ENCODE peak calls at places on chromosome 10, in eight cellular contexts. One of them, this sample, is unnamed. For H3K4me1, the result is how much of the 10 kb centered on the place peaks cover.

GRCh38 chr10:32384185-32384584 is 37.2 kb upstream of the EPC1 start:
- DNase-seq in thoracic aorta: no peak
- DNase-seq in colonic mucosa: peak
- DNase-seq in uterus: no peak
- DNase-seq in CD4-positive, CD25-positive, alpha-beta regulatory T cell: no peak
- DNase-seq in GM23248: no peak
- DNase-seq in psoas muscle: no peak
- DNase-seq in tibial artery: no peak
- DNase-seq in this sample: no peak

GRCh38 chr10:13276749-13277394 is 23.0 kb downstream of the PHYH start:
- DNase-seq in thoracic aorta: no peak
- DNase-seq in colonic mucosa: no peak
- DNase-seq in uterus: no peak
- DNase-seq in CD4-positive, CD25-positive, alpha-beta regulatory T cell: no peak
- DNase-seq in GM23248: peak
- DNase-seq in psoas muscle: no peak
- DNase-seq in tibial artery: no peak
- DNase-seq in this sample: no peak

GRCh38 chr10:62231371-62231770 is 37.3 kb downstream of the RTKN2 start:
- DNase-seq in thoracic aorta: no peak
- DNase-seq in colonic mucosa: no peak
- DNase-seq in uterus: no peak
- DNase-seq in CD4-positive, CD25-positive, alpha-beta regulatory T cell: no peak
- DNase-seq in GM23248: peak
- DNase-seq in psoas muscle: no peak
- DNase-seq in tibial artery: no peak
- DNase-seq in this sample: no peak

GRCh38 chr10:21926358-21926890 is 77.1 kb downstream of the DNAJC1 start:
- DNase-seq in thoracic aorta: no peak
- DNase-seq in colonic mucosa: no peak
- DNase-seq in uterus: no peak
- DNase-seq in CD4-positive, CD25-positive, alpha-beta regulatory T cell: no peak
- DNase-seq in GM23248: peak
- DNase-seq in psoas muscle: no peak
- DNase-seq in tibial artery: no peak
- DNase-seq in this sample: no peak

GRCh38 chr10:66783296-66783695 is 142.5 kb upstream of the LRRTM3 start:
- DNase-seq in thoracic aorta: no peak
- DNase-seq in colonic mucosa: no peak
- DNase-seq in uterus: no peak
- DNase-seq in CD4-positive, CD25-positive, alpha-beta regulatory T cell: no peak
- DNase-seq in GM23248: peak
- DNase-seq in psoas muscle: no peak
- DNase-seq in tibial artery: no peak
- DNase-seq in this sample: no peak

GRCh38 chr10:76126607-76127190 is 695.3 kb downstream of the LRMDA start:
- DNase-seq in thoracic aorta: no peak
- DNase-seq in colonic mucosa: no peak
- DNase-seq in uterus: no peak
- DNase-seq in CD4-positive, CD25-positive, alpha-beta regulatory T cell: no peak
- DNase-seq in GM23248: peak
- DNase-seq in psoas muscle: no peak
- DNase-seq in tibial artery: no peak
- DNase-seq in this sample: no peak

GRCh38 chr10:7826971-7827370 is 8.7 kb downstream of the TAF3 start:
- DNase-seq in thoracic aorta: no peak
- DNase-seq in colonic mucosa: no peak
- DNase-seq in uterus: no peak
- DNase-seq in CD4-positive, CD25-positive, alpha-beta regulatory T cell: no peak
- DNase-seq in GM23248: peak
- DNase-seq in psoas muscle: no peak
- DNase-seq in tibial artery: no peak
- DNase-seq in this sample: no peak

GRCh38 chr10:100504101-100504500 is 15.6 kb downstream of the SEC31B start:
- DNase-seq in thoracic aorta: no peak
- DNase-seq in colonic mucosa: no peak
- DNase-seq in uterus: no peak
- DNase-seq in CD4-positive, CD25-positive, alpha-beta regulatory T cell: no peak
- DNase-seq in GM23248: peak
- DNase-seq in psoas muscle: no peak
- DNase-seq in tibial artery: no peak
- DNase-seq in this sample: no peak

GRCh38 chr10:34001831-34002230 is 667.4 kb upstream of the NRP1 start:
- DNase-seq in thoracic aorta: no peak
- DNase-seq in colonic mucosa: no peak
- DNase-seq in uterus: no peak
- DNase-seq in CD4-positive, CD25-positive, alpha-beta regulatory T cell: no peak
- DNase-seq in GM23248: no peak
- DNase-seq in psoas muscle: no peak
- DNase-seq in tibial artery: no peak
- DNase-seq in this sample: no peak

GRCh38 chr10:122128357-122128756 is 139.4 kb downstream of the TACC2 start:
- DNase-seq in thoracic aorta: no peak
- DNase-seq in colonic mucosa: no peak
- DNase-seq in uterus: peak
- DNase-seq in CD4-positive, CD25-positive, alpha-beta regulatory T cell: no peak
- DNase-seq in GM23248: peak
- DNase-seq in psoas muscle: peak
- DNase-seq in tibial artery: peak
- DNase-seq in this sample: no peak

GRCh38 chr10:14530465-14530864 is 199.7 kb upstream of the FRMD4A start:
- DNase-seq in thoracic aorta: no peak
- DNase-seq in colonic mucosa: no peak
- DNase-seq in uterus: no peak
- DNase-seq in CD4-positive, CD25-positive, alpha-beta regulatory T cell: no peak
- DNase-seq in GM23248: no peak
- DNase-seq in psoas muscle: no peak
- DNase-seq in tibial artery: no peak
- DNase-seq in this sample: no peak

GRCh38 chr10:60138026-60138425 is 231.7 kb upstream of the CCDC6 start:
- DNase-seq in thoracic aorta: no peak
- DNase-seq in colonic mucosa: no peak
- DNase-seq in uterus: no peak
- DNase-seq in CD4-positive, CD25-positive, alpha-beta regulatory T cell: no peak
- DNase-seq in GM23248: no peak
- DNase-seq in psoas muscle: no peak
- DNase-seq in tibial artery: no peak
- DNase-seq in this sample: no peak

GRCh38 chr10:20817646-20818045 is 79.5 kb downstream of the NEBL start:
- DNase-seq in thoracic aorta: no peak
- DNase-seq in colonic mucosa: no peak
- DNase-seq in uterus: no peak
- DNase-seq in CD4-positive, CD25-positive, alpha-beta regulatory T cell: no peak
- DNase-seq in GM23248: no peak
- DNase-seq in psoas muscle: no peak
- DNase-seq in tibial artery: no peak
- DNase-seq in this sample: no peak

GRCh38 chr10:65204999-65205398 is 1683.8 kb downstream of the REEP3 start:
- DNase-seq in thoracic aorta: no peak
- DNase-seq in colonic mucosa: no peak
- DNase-seq in uterus: no peak
- DNase-seq in CD4-positive, CD25-positive, alpha-beta regulatory T cell: no peak
- DNase-seq in GM23248: no peak
- DNase-seq in psoas muscle: no peak
- DNase-seq in tibial artery: no peak
- DNase-seq in this sample: no peak

GRCh38 chr10:14653271-14654161 is 121.2 kb downstream of the FAM107B start:
- DNase-seq in thoracic aorta: no peak
- DNase-seq in colonic mucosa: peak
- DNase-seq in uterus: no peak
- DNase-seq in CD4-positive, CD25-positive, alpha-beta regulatory T cell: no peak
- DNase-seq in GM23248: peak
- DNase-seq in psoas muscle: no peak
- DNase-seq in tibial artery: no peak
- DNase-seq in this sample: no peak

GRCh38 chr10:104478380-104478779 is 124.7 kb downstream of the CFAP58 start:
- DNase-seq in thoracic aorta: no peak
- DNase-seq in colonic mucosa: no peak
- DNase-seq in uterus: no peak
- DNase-seq in CD4-positive, CD25-positive, alpha-beta regulatory T cell: no peak
- DNase-seq in GM23248: peak
- DNase-seq in psoas muscle: no peak
- DNase-seq in tibial artery: no peak
- DNase-seq in this sample: no peak
- H3K4me3 ChIP-seq in thoracic aorta: no peak
- H3K4me3 ChIP-seq in colonic mucosa: no peak
- H3K4me3 ChIP-seq in uterus: no peak
- H3K4me3 ChIP-seq in CD4-positive, CD25-positive, alpha-beta regulatory T cell: no peak
- H3K4me3 ChIP-seq in GM23248: no peak
- H3K4me3 ChIP-seq in psoas muscle: no peak
- H3K4me3 ChIP-seq in tibial artery: no peak
- H3K4me3 ChIP-seq in this sample: no peak

GRCh38 chr10:11148638-11149037 is 131.0 kb downstream of the CELF2 start:
- DNase-seq in thoracic aorta: no peak
- DNase-seq in colonic mucosa: no peak
- DNase-seq in uterus: no peak
- DNase-seq in CD4-positive, CD25-positive, alpha-beta regulatory T cell: no peak
- DNase-seq in GM23248: no peak
- DNase-seq in psoas muscle: no peak
- DNase-seq in tibial artery: no peak
- DNase-seq in this sample: no peak

GRCh38 chr10:11146402-11147171 is 128.9 kb downstream of the CELF2 start:
- DNase-seq in thoracic aorta: no peak
- DNase-seq in colonic mucosa: no peak
- DNase-seq in uterus: no peak
- DNase-seq in CD4-positive, CD25-positive, alpha-beta regulatory T cell: peak
- DNase-seq in GM23248: no peak
- DNase-seq in psoas muscle: no peak
- DNase-seq in tibial artery: no peak
- DNase-seq in this sample: no peak

GRCh38 chr10:11149499-11149898 is 131.8 kb downstream of the CELF2 start:
- DNase-seq in thoracic aorta: no peak
- DNase-seq in colonic mucosa: no peak
- DNase-seq in uterus: no peak
- DNase-seq in CD4-positive, CD25-positive, alpha-beta regulatory T cell: peak
- DNase-seq in GM23248: no peak
- DNase-seq in psoas muscle: no peak
- DNase-seq in tibial artery: no peak
- DNase-seq in this sample: no peak

GRCh38 chr10:11148131-11148530 is 130.5 kb downstream of the CELF2 start:
- DNase-seq in thoracic aorta: no peak
- DNase-seq in colonic mucosa: no peak
- DNase-seq in uterus: no peak
- DNase-seq in CD4-positive, CD25-positive, alpha-beta regulatory T cell: no peak
- DNase-seq in GM23248: no peak
- DNase-seq in psoas muscle: peak
- DNase-seq in tibial artery: no peak
- DNase-seq in this sample: no peak

DNA sequence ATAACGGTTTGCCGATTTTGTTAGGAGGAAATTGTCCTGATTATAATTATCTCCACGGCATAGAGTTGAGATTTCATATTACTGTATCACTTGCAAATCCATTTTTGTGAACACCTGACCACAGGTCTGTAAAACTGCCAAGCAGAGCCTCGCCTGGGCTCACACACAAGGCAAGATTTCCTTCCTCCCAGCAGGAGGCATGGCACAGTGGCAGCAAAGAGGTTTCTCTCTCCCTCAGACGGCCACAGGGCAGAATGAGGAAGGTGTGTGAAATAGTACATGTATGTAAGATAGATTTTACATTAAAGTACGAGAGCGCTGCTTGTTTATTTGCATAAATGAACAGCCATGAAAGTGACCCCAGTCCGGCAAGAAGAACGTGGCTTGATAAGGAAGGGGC is 130.1 kb downstream of the CELF2 start:
- DNase-seq in thoracic aorta: no peak
- DNase-seq in colonic mucosa: no peak
- DNase-seq in uterus: no peak
- DNase-seq in CD4-positive, CD25-positive, alpha-beta regulatory T cell: peak
- DNase-seq in GM23248: no peak
- DNase-seq in psoas muscle: no peak
- DNase-seq in tibial artery: no peak
- DNase-seq in this sample: no peak
- H3K27ac ChIP-seq in thoracic aorta: no peak
- H3K27ac ChIP-seq in colonic mucosa: no peak
- H3K27ac ChIP-seq in uterus: no peak
- H3K27ac ChIP-seq in CD4-positive, CD25-positive, alpha-beta regulatory T cell: peak
- H3K27ac ChIP-seq in GM23248: no peak
- H3K27ac ChIP-seq in psoas muscle: peak
- H3K27ac ChIP-seq in tibial artery: no peak
- H3K27ac ChIP-seq in this sample: no peak

GRCh38 chr10:54314430-54314829 is 486.6 kb downstream of the PCDH15 start:
- DNase-seq in thoracic aorta: no peak
- DNase-seq in colonic mucosa: no peak
- DNase-seq in uterus: no peak
- DNase-seq in CD4-positive, CD25-positive, alpha-beta regulatory T cell: no peak
- DNase-seq in GM23248: no peak
- DNase-seq in psoas muscle: no peak
- DNase-seq in tibial artery: no peak
- DNase-seq in this sample: no peak

DNA sequence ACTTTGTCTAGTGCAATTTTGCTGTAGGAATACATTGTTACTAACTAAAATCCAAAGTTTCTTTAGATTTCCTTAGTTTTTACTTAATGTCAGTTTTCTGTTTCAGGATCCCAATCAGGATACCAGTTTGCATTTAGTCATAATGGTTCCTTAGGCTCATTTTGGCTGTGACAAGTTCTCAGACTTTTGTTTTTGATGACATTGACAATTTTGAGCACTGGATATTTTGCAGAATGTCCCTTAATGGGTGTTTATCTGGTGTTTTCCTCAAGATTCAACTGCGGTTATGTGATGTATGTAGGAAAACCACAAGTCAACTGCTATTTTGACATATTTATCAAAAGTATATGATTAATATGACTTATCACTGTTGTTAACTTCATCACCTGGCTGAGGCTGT is 482.6 kb downstream of the PCDH15 start:
- DNase-seq in thoracic aorta: no peak
- DNase-seq in colonic mucosa: no peak
- DNase-seq in uterus: no peak
- DNase-seq in CD4-positive, CD25-positive, alpha-beta regulatory T cell: no peak
- DNase-seq in GM23248: no peak
- DNase-seq in psoas muscle: no peak
- DNase-seq in tibial artery: no peak
- DNase-seq in this sample: no peak
- H3K4me1 ChIP-seq in thoracic aorta: under half
- H3K4me1 ChIP-seq in colonic mucosa: under half
- H3K4me1 ChIP-seq in uterus: under half
- H3K4me1 ChIP-seq in CD4-positive, CD25-positive, alpha-beta regulatory T cell: under half
- H3K4me1 ChIP-seq in GM23248: under half
- H3K4me1 ChIP-seq in psoas muscle: under half
- H3K4me1 ChIP-seq in tibial artery: under half
- H3K4me1 ChIP-seq in this sample: under half

DNA sequence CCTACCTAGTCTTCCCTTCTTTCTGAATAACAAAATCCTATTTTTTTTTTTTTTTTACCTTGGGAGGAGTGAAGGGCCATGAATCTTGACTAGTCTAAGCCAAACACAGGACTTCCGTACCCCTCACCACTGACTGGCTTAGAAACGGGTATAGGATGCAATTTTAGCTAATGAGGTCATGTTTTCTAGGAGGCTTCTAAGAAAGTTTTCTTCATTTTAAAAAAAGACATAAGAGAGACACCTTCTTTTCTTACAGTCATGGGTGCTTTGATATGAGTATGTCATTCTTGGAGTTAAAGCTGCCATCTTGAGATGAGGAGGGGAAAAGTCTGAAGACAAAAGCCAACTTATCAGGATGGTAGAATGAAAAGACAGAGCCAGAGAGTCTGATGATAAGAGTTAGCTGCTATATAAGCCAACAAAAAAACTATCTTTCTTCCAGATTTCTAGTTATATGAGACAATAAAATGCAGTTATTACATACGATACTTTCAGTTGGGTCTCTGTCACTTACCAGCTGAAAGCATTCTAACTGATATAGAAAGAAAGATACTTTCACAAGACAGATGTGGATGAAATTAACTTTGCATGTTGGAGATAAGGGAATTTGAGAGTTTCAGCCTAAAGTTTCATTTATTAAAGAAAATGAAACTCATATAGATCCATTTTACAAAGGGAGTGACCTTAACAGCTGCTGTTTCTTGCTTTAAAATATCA is 34.0 kb downstream of the ZNF438 start:
- DNase-seq in thoracic aorta: no peak
- DNase-seq in colonic mucosa: no peak
- DNase-seq in uterus: no peak
- DNase-seq in CD4-positive, CD25-positive, alpha-beta regulatory T cell: peak
- DNase-seq in GM23248: no peak
- DNase-seq in psoas muscle: no peak
- DNase-seq in tibial artery: no peak
- DNase-seq in this sample: no peak
- H3K4me3 ChIP-seq in thoracic aorta: peak
- H3K4me3 ChIP-seq in colonic mucosa: no peak
- H3K4me3 ChIP-seq in uterus: no peak
- H3K4me3 ChIP-seq in CD4-positive, CD25-positive, alpha-beta regulatory T cell: peak
- H3K4me3 ChIP-seq in GM23248: peak
- H3K4me3 ChIP-seq in psoas muscle: peak
- H3K4me3 ChIP-seq in tibial artery: no peak
- H3K4me3 ChIP-seq in this sample: no peak

This sample was measured in ascending aorta.